ENCODE peak calls at places on chromosomes 5 and 9, in four cellular contexts. G is glutamatergic neuron; W is activated CD8-positive, alpha-beta T cell treated with anti-CD3 and anti-CD28 coated beads, Interleukin-2, amount 10 ng/mL, durations not matched to agents 7 days and 5 days; H is heart left ventricle. D is an unnamed sample.

GRCh38 chr9:4550777-4551476 is 60.7 kb downstream of the SLC1A1 start:
- DNase-seq in W (peak; percentile 24), G (no peak), H (no peak), D (peak; percentile 14)

GRCh38 chr9:124271660-124272059 is 13.9 kb downstream of the NEK6 start:
- DNase-seq in G (no peak), W (no peak), H (no peak), D (no peak)

GRCh38 chr5:117947121-117947520 is 1041.2 kb downstream of the DTWD2 start:
- DNase-seq in G (no peak), W (no peak), H (no peak), D (no peak)

GRCh38 chr9:134396258-134396742 is 70.0 kb downstream of the RXRA start:
- DNase-seq in H (no peak), W (peak; percentile 70), G (no peak), D (peak; percentile 87)

GRCh38 chr5:52015760-52016159 is 632.5 kb downstream of the ISL1 start:
- DNase-seq in G (no peak), W (no peak), H (peak; percentile 22), D (no peak)

GRCh38 chr5:159209438-159210305 is at the start of gene RNF145:
- DNase-seq in W (peak; percentile 85), G (peak; percentile 67), H (peak; percentile 93), D (peak; percentile 87)

GRCh38 chr9:135661801-135662560 is 1.1 kb upstream of the LCN9 start:
- DNase-seq in G (no peak), W (no peak), H (no peak), D (no peak)

GRCh38 chr9:136791466-136792276 is 527 bp downstream of the TMEM141 start:
- DNase-seq in H (peak; percentile 82), G (peak; percentile 67), W (peak; percentile 74), D (peak; percentile 59)

GRCh38 chr9:35035851-35036701 is 36.3 kb downstream of the VCP start:
- DNase-seq in W (peak; percentile 68), H (peak; percentile 85), G (peak; percentile 18), D (no peak)

GRCh38 chr5:2836133-2836532 is 84.7 kb upstream of the IRX2 start:
- DNase-seq in H (no peak), G (no peak), W (no peak), D (no peak)

GRCh38 chr5:14668247-14668646 is 3.7 kb downstream of the OTULIN start:
- DNase-seq in H (no peak), G (no peak), W (peak; percentile 59), D (no peak)

GRCh38 chr9:89978185-89978584 is 373.4 kb downstream of the GADD45G start:
- DNase-seq in W (no peak), H (no peak), G (no peak), D (no peak)

GRCh38 chr9:80957806-80958205 is 731.5 kb downstream of the TLE1 start:
- DNase-seq in G (no peak), H (no peak), W (no peak), D (no peak)

GRCh38 chr9:134618163-134618822 is 23.3 kb upstream of the COL5A1 start:
- DNase-seq in H (peak; percentile 62), G (no peak), W (no peak), D (no peak)

GRCh38 chr5:178525906-178526732 is 64.1 kb downstream of the COL23A1 start:
- DNase-seq in G (no peak), W (no peak), H (no peak), D (no peak)

GRCh38 chr5:145824040-145824439 is 11.1 kb downstream of the PRELID2 start:
- DNase-seq in W (no peak), H (no peak), G (no peak), D (no peak)

GRCh38 chr9:124342946-124343485 is 72.2 kb downstream of the PSMB7 start:
- DNase-seq in G (peak; percentile 61), W (no peak), H (peak; percentile 73), D (no peak)

GRCh38 chr9:80204054-80204453 is 632.3 kb downstream of the TLE4 start:
- DNase-seq in W (no peak), G (no peak), H (no peak), D (no peak)

GRCh38 chr5:161273410-161273809 is 273.1 kb downstream of the GABRB2 start:
- DNase-seq in W (no peak), G (no peak), H (no peak), D (no peak)

GRCh38 chr5:151562019-151562707 is 29.0 kb downstream of the FAT2 start:
- DNase-seq in G (no peak), H (no peak), W (no peak), D (no peak)

GRCh38 chr5:146818790-146819189 is 59.8 kb downstream of the PPP2R2B start:
- DNase-seq in H (no peak), W (no peak), G (no peak), D (no peak)

GRCh38 chr9:132346177-132346576 is 8.6 kb downstream of the SETX start:
- DNase-seq in H (no peak), W (no peak), G (no peak), D (no peak)

GRCh38 chr5:172897691-172898512 is 61.3 kb upstream of the RPL26L1 start:
- DNase-seq in H (no peak), G (no peak), W (no peak), D (no peak)

GRCh38 chr9:7324031-7324654 is 475.4 kb downstream of the DMAC1 start:
- DNase-seq in G (no peak), W (no peak), H (no peak), D (no peak)

GRCh38 chr9:133120343-133121199 is 469 bp downstream of the RALGDS start:
- DNase-seq in W (no peak), G (peak; percentile 61), H (no peak), D (no peak)

GRCh38 chr9:120928015-120928719 is 1.6 kb upstream of the TRAF1 start:
- DNase-seq in W (peak; percentile 55), G (no peak), H (no peak), D (no peak)

GRCh38 chr5:68661237-68661636 is 432.6 kb upstream of the SLC30A5 start:
- DNase-seq in G (peak; percentile 28), H (no peak), W (no peak), D (peak; percentile 11)

GRCh38 chr5:65961644-65962043 is 35.3 kb downstream of the ERBIN start:
- DNase-seq in G (no peak), H (no peak), W (no peak), D (no peak)

GRCh38 chr9:13778486-13779110 is 499.1 kb upstream of the MPDZ start:
- DNase-seq in G (no peak), W (no peak), H (no peak), D (no peak)

GRCh38 chr5:78527925-78528324 is 120.6 kb downstream of the LHFPL2 start:
- DNase-seq in H (no peak), W (no peak), G (no peak), D (no peak)

GRCh38 chr9:112327718-112328450 is 5.5 kb downstream of the PTBP3 start:
- DNase-seq in G (no peak), W (no peak), H (no peak), D (no peak)

GRCh38 chr9:102405218-102405867 is 589.8 kb upstream of the CYLC2 start:
- DNase-seq in H (no peak), W (no peak), G (no peak), D (no peak)

GRCh38 chr9:87107072-87107471 is 159.8 kb upstream of the GAS1 start:
- DNase-seq in H (no peak), W (no peak), G (no peak), D (no peak)

GRCh38 chr9:110582156-110582555 is 2.6 kb upstream of the SVEP1 start:
- DNase-seq in W (no peak), H (no peak), G (no peak), D (no peak)

GRCh38 chr5:158287643-158288228 is 428.8 kb upstream of the CLINT1 start:
- DNase-seq in H (no peak), W (no peak), G (no peak), D (no peak)

GRCh38 chr9:1458503-1458902 is 408.3 kb downstream of the DMRT2 start:
- DNase-seq in G (no peak), H (no peak), W (no peak), D (no peak)

GRCh38 chr5:32312194-32312681 is 501 bp downstream of the MTMR12 start:
- DNase-seq in W (peak; percentile 62), H (peak; percentile 84), G (peak; percentile 74), D (peak; percentile 60)

GRCh38 chr5:6829150-6829784 is 116.0 kb downstream of the TENT4A start:
- DNase-seq in W (peak; percentile 49), H (no peak), G (no peak), D (no peak)

GRCh38 chr9:37293664-37294524 is 128.6 kb upstream of the GRHPR start:
- DNase-seq in G (no peak), W (no peak), H (no peak), D (peak; percentile 27)